ENCODE peak calls at places on chromosomes 1 and 21, in six cellular contexts. W, J, Z, H, I and N are unnamed samples.

GRCh38 chr1:235098991-235099390 is 29.6 kb downstream of the TOMM20 start:
- DNase-seq in W (peak), J (no peak), Z (no peak), H (no peak), I (no peak), N (no peak)

GRCh38 chr1:1175221-1176062 is 1.8 kb downstream of the TTLL10 start:
- DNase-seq in W (no peak), J (no peak), Z (no peak), H (no peak), I (no peak), N (no peak)

GRCh38 chr21:37554661-37555379 is 188.2 kb downstream of the DYRK1A start:
- DNase-seq in W (peak), J (no peak), Z (no peak), H (no peak), I (no peak), N (no peak)

GRCh38 chr1:212608956-212609700 is 567 bp downstream of the ATF3 start:
- DNase-seq in W (peak), J (no peak), Z (peak), H (peak), I (peak), N (peak)

GRCh38 chr1:119635801-119636390 is 12.2 kb downstream of the ZNF697 start:
- DNase-seq in W (no peak), J (peak), Z (no peak), H (no peak), I (no peak), N (no peak)

GRCh38 chr1:22860883-22861385 is 111.7 kb downstream of the LACTBL1 start:
- DNase-seq in W (no peak), J (no peak), Z (no peak), H (no peak), I (no peak), N (no peak)

GRCh38 chr1:188281927-188282326 is 1453.2 kb downstream of the PLA2G4A start:
- DNase-seq in W (no peak), J (peak), Z (no peak), H (no peak), I (no peak), N (no peak)

GRCh38 chr1:62295921-62296451 is 23.2 kb downstream of the KANK4 start:
- DNase-seq in W (no peak), J (peak), Z (no peak), H (no peak), I (no peak), N (no peak)

GRCh38 chr1:230772457-230773395 is 25.5 kb downstream of the CAPN9 start:
- DNase-seq in W (peak), J (peak), Z (peak), H (peak), I (no peak), N (no peak)

GRCh38 chr1:244319283-244320132 is 132.2 kb downstream of the ADSS2 start:
- DNase-seq in W (no peak), J (peak), Z (no peak), H (no peak), I (no peak), N (peak)

GRCh38 chr21:34952701-34953100 is 96.4 kb downstream of the RUNX1 start:
- DNase-seq in W (no peak), J (no peak), Z (no peak), H (no peak), I (no peak), N (no peak)

GRCh38 chr21:36773111-36773510 is 74.2 kb downstream of the SIM2 start:
- DNase-seq in W (peak), J (peak), Z (peak), H (no peak), I (peak), N (peak)

GRCh38 chr1:19616489-19616888 is 27.6 kb upstream of the NBL1 start:
- DNase-seq in W (no peak), J (peak), Z (no peak), H (no peak), I (no peak), N (no peak)

GRCh38 chr1:209704584-209704983 is at the start of gene HSD11B1:
- DNase-seq in W (peak), J (peak), Z (peak), H (no peak), I (peak), N (peak)

GRCh38 chr1:207227131-207227630 is 94.3 kb upstream of the CD55 start:
- DNase-seq in W (no peak), J (no peak), Z (no peak), H (no peak), I (no peak), N (no peak)

GRCh38 chr1:157994704-157995540 is 1.5 kb downstream of the KIRREL1 start:
- DNase-seq in W (no peak), J (peak), Z (no peak), H (no peak), I (peak), N (no peak)

GRCh38 chr21:45863267-45863666 is 118.3 kb upstream of the COL6A1 start:
- DNase-seq in W (peak), J (no peak), Z (no peak), H (no peak), I (no peak), N (peak)

GRCh38 chr1:199685369-199685768 is 342.1 kb upstream of the NR5A2 start:
- DNase-seq in W (no peak), J (peak), Z (no peak), H (no peak), I (no peak), N (no peak)

GRCh38 chr1:246689409-246689997 is 34.7 kb upstream of the SCCPDH start:
- DNase-seq in W (peak), J (peak), Z (peak), H (peak), I (peak), N (peak)

GRCh38 chr1:1809489-1809888 is 31.2 kb upstream of the NADK start:
- DNase-seq in W (no peak), J (no peak), Z (no peak), H (no peak), I (no peak), N (no peak)

GRCh38 chr1:182723195-182723594 is 38.8 kb upstream of the RGS8 start:
- DNase-seq in W (peak), J (no peak), Z (no peak), H (no peak), I (no peak), N (peak)

GRCh38 chr1:61247881-61248752 is 165.8 kb downstream of the NFIA start:
- DNase-seq in W (no peak), J (no peak), Z (no peak), H (no peak), I (no peak), N (no peak)

GRCh38 chr21:36388835-36389234 is 3.6 kb downstream of the CHAF1B start:
- DNase-seq in W (no peak), J (peak), Z (no peak), H (no peak), I (no peak), N (no peak)

GRCh38 chr1:233440952-233441401 is 113.5 kb downstream of the MAP3K21 start:
- DNase-seq in W (no peak), J (peak), Z (no peak), H (peak), I (no peak), N (no peak)

GRCh38 chr1:47637111-47637685 is 199.4 kb downstream of the FOXD2 start:
- DNase-seq in W (no peak), J (no peak), Z (no peak), H (no peak), I (no peak), N (no peak)

GRCh38 chr1:58158006-58158405 is 388.5 kb downstream of the OMA1 start:
- DNase-seq in W (no peak), J (no peak), Z (no peak), H (no peak), I (no peak), N (no peak)
- TF ChIP-seq CTCF in W (no peak), J (no peak), Z (no peak), H (no peak), I (no peak), N (no peak)

DNA sequence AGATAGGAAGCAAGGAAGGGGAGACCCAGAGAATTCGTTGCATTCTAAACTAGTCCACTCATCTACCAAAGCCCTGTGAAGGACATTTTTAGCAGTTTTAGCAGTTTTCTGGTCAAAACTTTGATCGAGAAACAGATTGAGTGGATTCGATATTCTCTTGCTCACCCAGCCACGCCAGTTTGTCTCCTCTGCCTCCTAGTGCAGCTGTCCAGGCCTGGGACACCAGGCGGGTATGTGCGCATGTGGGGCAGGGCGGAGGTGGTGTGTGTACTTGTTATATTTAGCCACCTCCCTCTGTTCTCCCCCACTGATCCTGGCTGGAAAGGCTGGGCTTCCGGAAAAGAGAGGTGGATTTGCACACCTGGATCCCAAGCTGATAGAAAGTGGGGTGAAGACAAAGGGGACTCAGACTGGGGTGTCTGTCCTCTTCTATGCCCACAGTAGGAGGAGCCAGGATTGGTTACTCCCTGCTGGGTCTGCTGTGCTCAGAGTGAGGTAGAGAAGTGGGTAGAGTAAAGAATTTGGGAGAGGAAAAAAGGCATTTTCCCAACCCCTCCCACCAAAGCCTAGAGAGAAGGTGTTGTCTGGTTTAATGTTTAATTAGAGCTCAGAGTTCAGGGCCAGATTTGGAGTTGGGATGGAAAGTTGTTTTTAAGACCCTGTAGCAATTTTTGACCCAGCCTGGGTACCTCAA is 3.8 kb downstream of the LMNA start:
- DNase-seq in W (peak), J (no peak), Z (peak), H (no peak), I (no peak), N (no peak)
- TF ChIP-seq POLR2A in W (peak), J (no peak), Z (peak), H (no peak), I (peak), N (no peak)

GRCh38 chr1:31689821-31690220 is 14.0 kb downstream of the COL16A1 start:
- DNase-seq in W (no peak), J (peak), Z (no peak), H (no peak), I (no peak), N (no peak)

GRCh38 chr1:31690921-31691320 is 12.9 kb downstream of the COL16A1 start:
- DNase-seq in W (no peak), J (no peak), Z (no peak), H (no peak), I (no peak), N (no peak)

GRCh38 chr1:31694069-31694909 is 9.5 kb downstream of the COL16A1 start:
- DNase-seq in W (no peak), J (peak), Z (no peak), H (no peak), I (no peak), N (no peak)

GRCh38 chr1:31691446-31691845 is 12.4 kb downstream of the COL16A1 start:
- DNase-seq in W (no peak), J (no peak), Z (no peak), H (no peak), I (no peak), N (no peak)

GRCh38 chr1:31691951-31692350 is 11.9 kb downstream of the COL16A1 start:
- DNase-seq in W (no peak), J (no peak), Z (no peak), H (no peak), I (no peak), N (no peak)
- TF ChIP-seq CTCF in W (no peak), J (peak), Z (no peak), H (peak), I (no peak), N (no peak)

GRCh38 chr1:58717979-58718378 is 18.1 kb upstream of the MYSM1 start:
- DNase-seq in W (no peak), J (peak), Z (no peak), H (no peak), I (no peak), N (no peak)
- TF ChIP-seq POLR2A in W (no peak), J (no peak), Z (no peak), H (no peak), I (no peak), N (no peak)

GRCh38 chr1:167439301-167439988 is 78.9 kb downstream of the CD247 start:
- DNase-seq in W (peak), J (peak), Z (no peak), H (peak), I (no peak), N (peak)
- TF ChIP-seq CTCF in W (no peak), J (peak), Z (no peak), H (peak), I (no peak), N (no peak)

GRCh38 chr1:28577052-28577678 is 14.9 kb upstream of the RAB42 start:
- DNase-seq in W (no peak), J (no peak), Z (no peak), H (peak), I (no peak), N (no peak)
- TF ChIP-seq POLR2A in W (no peak), J (no peak), Z (no peak), H (peak), I (no peak), N (no peak)

GRCh38 chr1:171984850-171985485 is 143.7 kb downstream of the DNM3 start:
- DNase-seq in W (no peak), J (peak), Z (no peak), H (peak), I (no peak), N (no peak)
- TF ChIP-seq CTCF in W (peak), J (peak), Z (peak), H (peak), I (peak), N (no peak)